ENCODE peak calls at places on chromosomes 4 and X, in eight cellular contexts. H is posterior vena cava; Q is stimulated activated CD8-positive, alpha-beta memory T cell treated with anti-CD3 and anti-CD28 coated beads, Interleukin-7, amount 100 ng/mL, for 24 hours; L is psoas muscle; F is activated CD4-positive, alpha-beta T cell treated with anti-CD3 and anti-CD28 coated beads, Interleukin-2, amount 50 U/mL, for 4 hours; P is stimulated activated CD4-positive, alpha-beta T cell treated with anti-CD3 and anti-CD28 coated beads, Interleukin-2, amount 100 ng/mL, for 24 hours; V is amygdala; U is pons. A is an unnamed sample.

GRCh38 chrX:128518508-128518907 is 466.3 kb upstream of the ACTRT1 start:
- DNase-seq in Q (no peak), P (no peak), H (no peak), F (no peak), L (no peak), U (peak; percentile 2), V (no peak), A (no peak)

GRCh38 chr4:60034371-60034770 is 1165.8 kb upstream of the ADGRL3 start:
- DNase-seq in L (no peak), Q (no peak), F (no peak), P (no peak), V (no peak), H (no peak), U (no peak), A (no peak)

GRCh38 chrX:16882188-16882587 is 12.0 kb upstream of the RBBP7 start:
- DNase-seq in P (no peak), F (no peak), L (peak; percentile 68), Q (no peak), U (peak; percentile 19), H (no peak), V (peak; percentile 11), A (no peak)

GRCh38 chr4:21949073-21949457 is 493 bp upstream of the KCNIP4 start:
- DNase-seq in H (no peak), Q (no peak), L (no peak), V (peak; percentile 33), P (no peak), F (no peak), U (no peak), A (peak; percentile 80)

GRCh38 chrX:43003204-43003565 is 225.2 kb upstream of the PPP1R2C start:
- DNase-seq in Q (no peak), F (no peak), P (no peak), L (no peak), H (no peak), U (no peak), V (no peak), A (no peak)

GRCh38 chrX:104621781-104622180 is 55.8 kb downstream of the IL1RAPL2 start:
- DNase-seq in Q (no peak), F (no peak), H (no peak), V (no peak), U (no peak), L (no peak), P (no peak), A (no peak)

GRCh38 chrX:77910108-77910840 is at the start of gene ATP7A:
- DNase-seq in V (peak; percentile 67), U (peak; percentile 84), F (peak; percentile 93), L (peak; percentile 94), H (peak; percentile 96), P (peak; percentile 91), Q (peak; percentile 76), A (no peak)

GRCh38 chr4:26020083-26020668 is 106.2 kb downstream of the SMIM20 start:
- DNase-seq in F (peak; percentile 18), U (no peak), Q (no peak), L (no peak), H (no peak), V (no peak), P (peak; percentile 42), A (no peak)

GRCh38 chr4:8647626-8648025 is 55.1 kb downstream of the CPZ start:
- DNase-seq in V (no peak), Q (no peak), U (no peak), F (no peak), H (peak; percentile 31), P (no peak), L (no peak), A (peak; percentile 48)

GRCh38 chr4:101346312-101346561 is 1.1 kb downstream of the PPP3CA start:
- DNase-seq in F (peak; percentile 51), Q (no peak), H (no peak), U (no peak), V (peak; percentile 65), P (no peak), L (no peak), A (no peak)

GRCh38 chr4:99389606-99390005 is 37.1 kb upstream of the ADH1C start:
- DNase-seq in Q (no peak), V (no peak), P (no peak), L (no peak), F (no peak), H (no peak), U (no peak), A (no peak)

GRCh38 chr4:23857353-23857752 is 32.5 kb downstream of the PPARGC1A start:
- DNase-seq in U (peak; percentile 91), Q (no peak), P (no peak), H (no peak), L (no peak), V (no peak), F (no peak), A (no peak)

GRCh38 chr4:184732126-184732525 is 1.8 kb downstream of the CENPU start:
- DNase-seq in H (no peak), F (no peak), Q (no peak), P (no peak), U (no peak), V (no peak), L (no peak), A (no peak)

GRCh38 chr4:83691998-83692397 is 156.1 kb downstream of the GPAT3 start:
- DNase-seq in U (no peak), H (no peak), L (no peak), P (no peak), F (no peak), Q (no peak), V (no peak), A (no peak)

GRCh38 chrX:140355922-140356321 is 148.9 kb downstream of the SOX3 start:
- DNase-seq in V (no peak), L (no peak), P (no peak), U (no peak), H (no peak), F (no peak), Q (no peak), A (no peak)

GRCh38 chr4:43757147-43757546 is 691.5 kb downstream of the KCTD8 start:
- DNase-seq in H (no peak), P (no peak), V (no peak), F (no peak), Q (no peak), L (no peak), U (peak; percentile 30), A (no peak)

GRCh38 chr4:183552274-183553146 is 47.7 kb downstream of the ING2 start:
- DNase-seq in L (no peak), F (no peak), U (no peak), P (no peak), V (no peak), Q (no peak), H (no peak), A (no peak)

A was measured in chondrocyte.